ENCODE peak calls at places on chromosomes 16 and 17, in seven cellular contexts. K is stimulated activated CD4-positive, alpha-beta T cell treated with anti-CD3 and anti-CD28 coated beads, TNF-alpha, amount 100 ng/mL, for 48 hours; P is AG08395; C is HS-5; Y is HL-60; M is heart left ventricle; Z is foreskin fibroblast. A is an unnamed sample.

GRCh38 chr17:81635973-81636504 is 873 bp downstream of the NPLOC4 start:
- DNase-seq in K (no peak), P (no peak), C (no peak), Y (no peak), M (no peak), Z (peak), A (no peak)

GRCh38 chr17:40316571-40317344 is 7.8 kb downstream of the RARA start:
- DNase-seq in K (no peak), P (peak), C (no peak), Y (no peak), M (peak), Z (peak), A (no peak)

GRCh38 chr17:37791985-37792384 is 47.1 kb upstream of the HNF1B start:
- DNase-seq in K (no peak), P (no peak), C (no peak), Y (no peak), M (no peak), Z (no peak), A (no peak)

GRCh38 chr16:84461504-84462295 is 42.8 kb downstream of the MEAK7 start:
- DNase-seq in K (no peak), P (no peak), C (no peak), Y (no peak), M (no peak), Z (no peak), A (no peak)

GRCh38 chr16:62213763-62214162 is 177.5 kb upstream of the CDH8 start:
- DNase-seq in K (no peak), P (no peak), C (no peak), Y (no peak), M (no peak), Z (no peak), A (no peak)

GRCh38 chr16:85090873-85091521 is 21.3 kb downstream of the CIBAR2 start:
- DNase-seq in K (no peak), P (no peak), C (no peak), Y (no peak), M (no peak), Z (no peak), A (no peak)

GRCh38 chr17:9905902-9906301 is 831 bp upstream of the RCVRN start:
- DNase-seq in K (no peak), P (peak), C (no peak), Y (no peak), M (no peak), Z (no peak), A (no peak)

GRCh38 chr17:30091771-30092170 is 24.8 kb upstream of the NSRP1 start:
- DNase-seq in K (no peak), P (peak), C (peak), Y (no peak), M (no peak), Z (peak), A (no peak)

GRCh38 chr17:73007447-73007846 is 85.0 kb downstream of the SLC39A11 start:
- DNase-seq in K (no peak), P (no peak), C (no peak), Y (no peak), M (no peak), Z (no peak), A (no peak)

A was measured in CD4-positive, alpha-beta memory T cell.